ENCODE peak calls at places on chromosome 14, in four cellular contexts. S, F, V and K are unnamed samples. For H3K4me1, the result is how much of the 10 kb centered on the place peaks cover.

GRCh38 chr14:21846227-21846885 is 172.7 kb upstream of the OR4E1 start:
- DNase-seq in S (peak), V (peak), F (peak), K (no peak)

GRCh38 chr14:93970967-93971634 is 5.3 kb downstream of the ASB2 start:
- DNase-seq in S (peak), V (peak), F (no peak), K (no peak)

GRCh38 chr14:36319899-36320209 is 583 bp downstream of the MBIP start:
- DNase-seq in F (no peak), S (no peak), V (no peak), K (no peak)

GRCh38 chr14:63223596-63223995 is 19.4 kb downstream of the RHOJ start:
- DNase-seq in S (no peak), V (no peak), F (no peak), K (no peak)

GRCh38 chr14:63677891-63678379 is 36.3 kb upstream of the WDR89 start:
- DNase-seq in V (peak), S (no peak), F (peak), K (no peak)

GRCh38 chr14:21915814-21916213 is 242.2 kb upstream of the OR4E1 start:
- DNase-seq in F (peak), S (peak), V (no peak), K (no peak)

GRCh38 chr14:70359076-70359424 is 433 bp downstream of the COX16 start:
- DNase-seq in F (no peak), S (peak), V (no peak), K (no peak)

GRCh38 chr14:79417961-79418360 is 793.3 kb downstream of the DIO2 start:
- DNase-seq in F (no peak), S (no peak), V (no peak), K (no peak)

GRCh38 chr14:62213516-62213915 is 451.3 kb downstream of the SNAPC1 start:
- DNase-seq in F (no peak), V (no peak), S (no peak), K (no peak)

GRCh38 chr14:23153891-23154796 is 29.3 kb downstream of the SLC7A8 start:
- DNase-seq in V (peak), F (no peak), S (peak), K (peak)

GRCh38 chr14:97022741-97023140 is 225.6 kb downstream of the VRK1 start:
- DNase-seq in S (no peak), F (no peak), V (no peak), K (no peak)

GRCh38 chr14:95222870-95223398 is 65.6 kb upstream of the DICER1 start:
- DNase-seq in S (no peak), F (no peak), V (no peak), K (peak)

GRCh38 chr14:22484638-22485037 is 104.4 kb downstream of the DAD1 start:
- DNase-seq in V (no peak), F (no peak), S (no peak), K (no peak)

GRCh38 chr14:102775855-102776760 is 1.1 kb upstream of the TRAF3 start:
- DNase-seq in V (peak), S (peak), F (peak), K (no peak)

GRCh38 chr14:60646202-60646886 is 2.9 kb downstream of the SIX1 start:
- DNase-seq in V (no peak), F (no peak), S (no peak), K (no peak)

GRCh38 chr14:101903111-101903561 is 61.2 kb upstream of the DYNC1H1 start:
- DNase-seq in F (no peak), V (no peak), S (no peak), K (no peak)

DNA sequence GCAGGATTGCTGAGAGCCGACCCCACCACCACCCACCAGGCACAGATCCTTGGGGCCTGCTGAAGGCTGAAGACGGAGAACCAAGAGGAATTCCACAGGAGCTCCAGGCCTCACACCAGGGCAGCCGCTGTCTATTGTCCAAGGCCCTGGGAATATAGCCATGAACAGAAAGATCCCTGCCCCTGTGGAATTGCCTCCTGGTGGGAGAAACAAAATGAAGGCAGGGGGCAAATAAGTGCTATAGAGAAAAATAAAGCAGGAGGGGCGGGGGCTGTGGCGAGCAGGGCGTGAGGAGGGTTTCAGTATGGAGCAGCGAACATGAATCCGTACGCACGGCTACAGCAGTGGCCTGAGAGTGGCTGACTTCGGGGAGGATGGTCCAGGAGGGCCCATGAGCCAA is 96.1 kb downstream of the EML1 start:
- DNase-seq in S (no peak), V (no peak), F (no peak), K (no peak)
- TF ChIP-seq EP300 in S (no peak), V (no peak), F (no peak), K (no peak)

GRCh38 chr14:105419305-105420091 is at the start of gene MTA1:
- DNase-seq in F (no peak), S (peak), V (peak), K (no peak)

GRCh38 chr14:105418269-105419054 is 1.2 kb upstream of the MTA1 start:
- DNase-seq in S (no peak), F (no peak), V (no peak), K (no peak)

GRCh38 chr14:105420141-105420975 is 731 bp downstream of the MTA1 start:
- DNase-seq in F (no peak), V (no peak), S (no peak), K (no peak)

GRCh38 chr14:105420976-105421674 is 1.5 kb downstream of the MTA1 start:
- DNase-seq in F (no peak), V (no peak), S (no peak), K (no peak)

GRCh38 chr14:105419055-105419304 is 647 bp upstream of the MTA1 start:
- DNase-seq in V (no peak), S (no peak), F (no peak), K (no peak)
- H3K4me1 ChIP-seq in V (under half), S (under half), F (under half), K (under half)

GRCh38 chr14:100654025-100654813 is 67.0 kb upstream of the BEGAIN start:
- DNase-seq in V (no peak), F (no peak), S (no peak), K (no peak)

GRCh38 chr14:100652739-100653138 is 65.5 kb upstream of the BEGAIN start:
- DNase-seq in V (no peak), S (no peak), F (no peak), K (no peak)

GRCh38 chr14:100651999-100652508 is 64.8 kb upstream of the BEGAIN start:
- DNase-seq in S (no peak), V (no peak), F (no peak), K (no peak)

GRCh38 chr14:100654814-100655795 is 67.9 kb upstream of the BEGAIN start:
- DNase-seq in V (peak), S (peak), F (peak), K (no peak)

GRCh38 chr14:100653409-100653808 is 66.2 kb upstream of the BEGAIN start:
- DNase-seq in V (no peak), F (no peak), S (no peak), K (no peak)
- TF ChIP-seq CTCF in V (peak), F (peak), S (no peak), K (no peak)

GRCh38 chr14:33052899-33053400 is 114.3 kb downstream of the NPAS3 start:
- DNase-seq in S (no peak), F (no peak), V (no peak), K (no peak)
- TF ChIP-seq EP300 in S (no peak), F (no peak), V (no peak), K (no peak)

GRCh38 chr14:98229676-98230366 is 1042.2 kb downstream of the BCL11B start:
- DNase-seq in F (no peak), V (no peak), S (no peak), K (no peak)

GRCh38 chr14:98226411-98226810 is 1045.6 kb downstream of the BCL11B start:
- DNase-seq in S (no peak), V (no peak), F (no peak), K (no peak)

GRCh38 chr14:98231210-98231609 is 1040.8 kb downstream of the BCL11B start:
- DNase-seq in S (no peak), V (no peak), F (no peak), K (no peak)

GRCh38 chr14:98227000-98227726 is 1044.8 kb downstream of the BCL11B start:
- DNase-seq in V (no peak), F (no peak), S (no peak), K (no peak)

DNA sequence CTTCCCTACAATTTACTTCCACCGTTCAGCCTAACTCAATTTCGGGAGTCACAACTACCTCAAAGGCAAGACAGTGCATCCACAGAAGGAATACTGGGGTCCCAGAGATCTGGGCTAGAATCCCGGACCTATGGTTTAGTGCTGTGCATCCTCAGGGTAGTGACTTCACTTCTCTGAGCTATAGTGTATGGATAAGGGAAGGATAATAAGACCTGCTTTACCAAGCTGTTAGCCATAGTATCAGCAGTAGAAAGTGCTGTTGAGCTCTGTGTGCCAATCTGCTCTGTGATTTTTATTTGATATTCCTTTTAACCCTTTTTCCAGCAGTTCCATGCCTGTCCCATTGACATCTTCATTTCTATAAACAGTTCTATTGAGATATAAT is 1044.3 kb downstream of the BCL11B start:
- DNase-seq in V (no peak), F (no peak), S (no peak), K (no peak)
- H3K4me1 ChIP-seq in V (under half), F (under half), S (under half), K (under half)

GRCh38 chr14:85412756-85413155 is 117.2 kb upstream of the FLRT2 start:
- DNase-seq in V (no peak), S (no peak), F (no peak), K (no peak)

GRCh38 chr14:85416771-85417170 is 113.2 kb upstream of the FLRT2 start:
- DNase-seq in F (peak), V (no peak), S (no peak), K (no peak)

GRCh38 chr14:85415015-85415712 is 114.8 kb upstream of the FLRT2 start:
- DNase-seq in S (no peak), V (no peak), F (peak), K (peak)

GRCh38 chr14:85417396-85417795 is 112.5 kb upstream of the FLRT2 start:
- DNase-seq in V (no peak), F (no peak), S (no peak), K (no peak)

GRCh38 chr14:85414142-85414541 is 115.8 kb upstream of the FLRT2 start:
- DNase-seq in F (no peak), S (no peak), V (no peak), K (no peak)
- TF ChIP-seq CTCF in F (no peak), S (no peak), V (no peak), K (no peak)

GRCh38 chr14:39765676-39766075 is 333.4 kb upstream of the FBXO33 start:
- DNase-seq in S (no peak), V (no peak), F (no peak), K (no peak)

GRCh38 chr14:39766397-39767000 is 334.3 kb upstream of the FBXO33 start:
- DNase-seq in V (no peak), S (no peak), F (no peak), K (no peak)

GRCh38 chr14:39763402-39763890 is 331.2 kb upstream of the FBXO33 start:
- DNase-seq in S (no peak), F (no peak), V (no peak), K (no peak)

GRCh38 chr14:39768579-39768978 is 336.3 kb upstream of the FBXO33 start:
- DNase-seq in V (no peak), S (no peak), F (no peak), K (no peak)

GRCh38 chr14:39762576-39763401 is 330.6 kb upstream of the FBXO33 start:
- DNase-seq in S (no peak), F (no peak), V (no peak), K (no peak)
- TF ChIP-seq EP300 in S (no peak), F (no peak), V (no peak), K (no peak)

GRCh38 chr14:67199016-67199415 is 9.8 kb downstream of the GARIN2 start:
- DNase-seq in S (no peak), F (no peak), V (no peak), K (no peak)
- H3K4me1 ChIP-seq in S (under half), F (under half), V (under half), K (under half)